ENCODE peak calls at places on chromosomes 16 and 17, in four cellular contexts. D is OCI-LY7, S is foreskin keratinocyte, H is heart left ventricle. J is an unnamed sample.

GRCh38 chr16:2675714-2676113 is 6.6 kb upstream of the KCTD5 start:
- DNase-seq in D (no peak), S (no peak), H (no peak), J (no peak)

GRCh38 chr17:7479139-7479388 is 367 bp downstream of the ZBTB4 start:
- DNase-seq in D (no peak), S (no peak), H (no peak), J (no peak)

GRCh38 chr17:3944485-3945388 is 19.5 kb downstream of the ATP2A3 start:
- DNase-seq in D (peak; percentile 74), S (no peak), H (peak; percentile 56), J (peak; percentile 74)

GRCh38 chr17:7548585-7549400 is at the start of gene TNFSF12:
- DNase-seq in D (no peak), S (no peak), H (peak; percentile 87), J (peak; percentile 84)

GRCh38 chr17:57665128-57665527 is 80.0 kb downstream of the CCDC182 start:
- DNase-seq in D (no peak), S (no peak), H (no peak), J (no peak)

GRCh38 chr17:61425682-61426481 is 26.2 kb downstream of the TBX2 start:
- DNase-seq in D (no peak), S (no peak), H (no peak), J (no peak)

GRCh38 chr16:8346291-8346690 is 244.0 kb downstream of the TMEM114 start:
- DNase-seq in D (no peak), S (no peak), H (no peak), J (no peak)

GRCh38 chr16:11857161-11857560 is 5.8 kb upstream of the RSL1D1 start:
- DNase-seq in D (no peak), S (no peak), H (no peak), J (no peak)

GRCh38 chr17:83116311-83116771 is 36.9 kb downstream of the METRNL start:
- DNase-seq in D (no peak), S (no peak), H (no peak), J (no peak)

GRCh38 chr16:47058295-47059086 is 85.0 kb upstream of the DNAJA2 start:
- DNase-seq in D (no peak), S (no peak), H (no peak), J (no peak)

GRCh38 chr16:85444879-85445778 is 168.0 kb upstream of the GSE1 start:
- DNase-seq in D (peak; percentile 80), S (no peak), H (no peak), J (no peak)

GRCh38 chr16:55273959-55274358 is 50.0 kb upstream of the IRX6 start:
- DNase-seq in D (no peak), S (no peak), H (no peak), J (no peak)

GRCh38 chr16:57167951-57168350 is 17.9 kb downstream of the PSME3IP1 start:
- DNase-seq in D (peak; percentile 84), S (peak; percentile 30), H (no peak), J (peak; percentile 59)

DNA sequence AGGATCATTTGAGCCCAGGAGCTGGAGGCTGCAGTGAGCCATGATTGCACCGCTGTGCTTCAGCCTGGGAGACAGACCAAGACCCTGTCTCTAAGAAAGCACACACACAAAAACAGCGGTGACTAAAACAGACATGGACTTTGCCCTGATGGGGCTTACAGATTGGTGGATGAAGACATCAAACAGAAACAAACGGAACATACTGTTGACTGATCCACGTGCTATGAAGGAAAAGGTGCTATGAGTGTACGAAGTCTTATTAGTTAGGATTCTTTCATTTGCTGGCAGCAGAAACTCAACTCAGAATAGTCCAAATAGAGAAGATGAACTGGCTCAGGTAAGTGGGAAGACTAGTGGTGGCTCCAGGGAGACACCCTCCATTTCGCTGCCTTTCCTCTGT is 309.8 kb upstream of the N4BP1 start:
- DNase-seq in D (no peak), S (no peak), H (no peak), J (no peak)
- TF ChIP-seq CTCF in D (no peak), S (no peak), H (no peak), J (no peak)

GRCh38 chr17:67624886-67625656 is 92.7 kb upstream of the NOL11 start:
- DNase-seq in D (no peak), S (no peak), H (no peak), J (no peak)

GRCh38 chr17:67625971-67626370 is 91.8 kb upstream of the NOL11 start:
- DNase-seq in D (no peak), S (no peak), H (no peak), J (no peak)

GRCh38 chr17:67623767-67624166 is 94.0 kb upstream of the NOL11 start:
- DNase-seq in D (no peak), S (no peak), H (no peak), J (no peak)

GRCh38 chr17:67629963-67630320 is 87.8 kb upstream of the NOL11 start:
- DNase-seq in D (peak; percentile 46), S (no peak), H (no peak), J (peak; percentile 62)

GRCh38 chr17:67628580-67629013 is 89.1 kb upstream of the NOL11 start:
- DNase-seq in D (peak; percentile 8), S (no peak), H (no peak), J (peak; percentile 80)
- TF ChIP-seq CTCF in D (peak; percentile 42), S (peak; percentile 32), H (peak; percentile 3), J (peak; percentile 21)

GRCh38 chr17:36756695-36757094 is 155.3 kb downstream of the MRM1 start:
- DNase-seq in D (no peak), S (no peak), H (no peak), J (no peak)

GRCh38 chr17:36750316-36750885 is 149.0 kb downstream of the MRM1 start:
- DNase-seq in D (no peak), S (no peak), H (no peak), J (no peak)

GRCh38 chr17:36760425-36760824 is 159.0 kb downstream of the MRM1 start:
- DNase-seq in D (no peak), S (no peak), H (no peak), J (no peak)

GRCh38 chr17:36752096-36752888 is 150.9 kb downstream of the MRM1 start:
- DNase-seq in D (no peak), S (no peak), H (no peak), J (no peak)

GRCh38 chr17:36755586-36755985 is 154.2 kb downstream of the MRM1 start:
- DNase-seq in D (peak; percentile 13), S (no peak), H (no peak), J (peak; percentile 62)
- TF ChIP-seq CTCF in D (peak; percentile 65), S (peak; percentile 58), H (no peak), J (peak; percentile 24)

DNA sequence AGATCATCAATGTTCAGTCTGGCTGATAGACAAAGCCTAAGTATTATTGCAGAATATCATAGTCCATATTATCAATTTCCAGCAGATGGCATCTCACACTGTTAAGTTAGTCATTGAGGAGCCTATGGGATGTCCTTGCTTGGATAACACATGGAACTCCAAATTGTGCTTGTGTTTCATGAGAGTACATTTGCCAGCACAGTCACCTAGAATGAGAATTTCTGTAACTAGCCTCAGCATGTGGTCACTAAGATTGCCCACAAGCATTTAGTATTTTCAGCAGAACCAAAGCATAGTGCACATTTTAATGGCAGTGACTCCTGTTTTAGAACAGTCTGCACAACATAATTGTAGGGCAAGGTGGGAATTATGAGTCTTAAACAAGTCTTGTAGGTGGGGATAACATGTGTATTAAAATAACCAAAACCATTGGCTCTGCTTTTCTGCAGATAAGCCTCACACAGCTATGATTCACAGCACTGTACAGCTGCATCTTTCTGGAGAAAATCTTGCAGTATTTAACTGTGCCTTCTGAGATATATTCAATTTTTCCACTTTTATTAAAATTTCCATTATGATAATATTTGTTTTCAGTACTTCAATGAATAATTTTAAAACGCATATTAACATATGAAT is 882.8 kb upstream of the SOX9 start:
- DNase-seq in D (peak; percentile 39), S (peak; percentile 61), H (no peak), J (no peak)
- TF ChIP-seq CTCF in D (peak; percentile 77), S (peak; percentile 78), H (no peak), J (no peak)

GRCh38 chr17:73342057-73342522 is 30.3 kb upstream of the CDC42EP4 start:
- DNase-seq in D (no peak), S (peak; percentile 58), H (peak; percentile 70), J (no peak)

GRCh38 chr17:73338566-73339247 is 26.9 kb upstream of the CDC42EP4 start:
- DNase-seq in D (no peak), S (no peak), H (no peak), J (no peak)

GRCh38 chr17:73341350-73342056 is 29.7 kb upstream of the CDC42EP4 start:
- DNase-seq in D (no peak), S (no peak), H (no peak), J (no peak)

GRCh38 chr17:73338050-73338491 is 26.3 kb upstream of the CDC42EP4 start:
- DNase-seq in D (no peak), S (no peak), H (no peak), J (no peak)

DNA sequence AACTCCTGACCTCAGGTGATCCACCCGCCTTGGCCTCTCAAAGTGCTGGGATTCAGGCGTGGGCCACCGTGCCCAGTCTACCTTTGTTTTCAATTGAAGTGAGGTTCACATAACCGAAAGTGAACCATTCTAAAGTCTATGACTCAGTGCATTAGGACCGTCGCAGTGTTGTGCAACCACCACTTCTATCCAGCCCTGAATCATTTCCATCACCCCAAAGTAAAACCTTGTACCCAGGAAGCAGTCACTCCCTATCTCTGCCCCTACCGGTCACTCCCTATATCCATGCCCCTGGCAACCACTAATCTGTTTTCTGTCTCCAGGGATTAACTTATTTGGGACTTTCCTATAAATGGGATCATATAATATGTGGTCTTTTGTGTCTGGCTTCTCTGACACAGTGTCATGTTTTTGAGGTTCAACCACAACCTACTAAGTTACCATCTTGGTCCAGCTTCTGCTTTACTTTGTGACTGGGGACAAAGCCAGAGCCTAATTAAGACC is 28.3 kb upstream of the CDC42EP4 start:
- DNase-seq in D (no peak), S (peak; percentile 97), H (no peak), J (no peak)
- TF ChIP-seq CTCF in D (no peak), S (peak; percentile 80), H (no peak), J (no peak)

J was measured in GM13976.